ENCODE peak calls at places on chromosomes 12 and 14, in seven cellular contexts. One of them, this sample, is unnamed.

GRCh38 chr12:112148031-112148513 is 22.7 kb downstream of the TRAFD1 start:
- DNase-seq in Panc1: no peak
- DNase-seq in EH: peak; percentile 82
- DNase-seq in body of pancreas: peak; percentile 5
- DNase-seq in gastrocnemius medialis: no peak
- DNase-seq in HEK293T: no peak
- DNase-seq in GM23248: peak; percentile 51
- DNase-seq in this sample: peak; percentile 9

GRCh38 chr12:41108032-41108431 is 80.1 kb upstream of the PDZRN4 start:
- DNase-seq in HEK293T: no peak
- DNase-seq in Panc1: no peak
- DNase-seq in body of pancreas: no peak
- DNase-seq in gastrocnemius medialis: peak; percentile 22
- DNase-seq in GM23248: no peak
- DNase-seq in EH: no peak
- DNase-seq in this sample: no peak

GRCh38 chr12:125324861-125325260 is 259.6 kb downstream of the AACS start:
- DNase-seq in EH: no peak
- DNase-seq in GM23248: no peak
- DNase-seq in gastrocnemius medialis: no peak
- DNase-seq in HEK293T: no peak
- DNase-seq in Panc1: no peak
- DNase-seq in body of pancreas: no peak
- DNase-seq in this sample: no peak

GRCh38 chr12:39959016-39959415 is 146.9 kb downstream of the SLC2A13 start:
- DNase-seq in EH: no peak
- DNase-seq in Panc1: no peak
- DNase-seq in body of pancreas: no peak
- DNase-seq in gastrocnemius medialis: no peak
- DNase-seq in GM23248: no peak
- DNase-seq in HEK293T: no peak
- DNase-seq in this sample: no peak

GRCh38 chr14:21320913-21321312 is 41.0 kb downstream of the RPGRIP1 start:
- DNase-seq in GM23248: no peak
- DNase-seq in Panc1: no peak
- DNase-seq in EH: no peak
- DNase-seq in HEK293T: no peak
- DNase-seq in body of pancreas: no peak
- DNase-seq in gastrocnemius medialis: no peak
- DNase-seq in this sample: no peak

GRCh38 chr12:52446346-52447045 is 5.5 kb downstream of the KRT6B start:
- DNase-seq in gastrocnemius medialis: no peak
- DNase-seq in GM23248: peak; percentile 20
- DNase-seq in HEK293T: no peak
- DNase-seq in body of pancreas: no peak
- DNase-seq in Panc1: no peak
- DNase-seq in EH: no peak
- DNase-seq in this sample: no peak

GRCh38 chr12:64744422-64745258 is 14.6 kb downstream of the GNS start:
- DNase-seq in EH: peak; percentile 39
- DNase-seq in Panc1: no peak
- DNase-seq in body of pancreas: no peak
- DNase-seq in gastrocnemius medialis: no peak
- DNase-seq in HEK293T: no peak
- DNase-seq in GM23248: peak; percentile 57
- DNase-seq in this sample: peak; percentile 18

GRCh38 chr12:119942386-119942785 is 46.6 kb upstream of the BICDL1 start:
- DNase-seq in Panc1: no peak
- DNase-seq in HEK293T: no peak
- DNase-seq in GM23248: no peak
- DNase-seq in gastrocnemius medialis: no peak
- DNase-seq in EH: no peak
- DNase-seq in body of pancreas: no peak
- DNase-seq in this sample: no peak